ENCODE peak calls at places on chromosome 19, in four cellular contexts. One of them, this sample, is unnamed.

GRCh38 chr19:32200312-32201038 is 144.9 kb upstream of the ZNF507 start:
- DNase-seq in AG04449: no peak
- DNase-seq in AG10803: no peak
- DNase-seq in heart right ventricle: peak; percentile 45
- DNase-seq in this sample: no peak

GRCh38 chr19:36001605-36002004 is 6.6 kb downstream of the SDHAF1 start:
- DNase-seq in AG04449: no peak
- DNase-seq in heart right ventricle: no peak
- DNase-seq in AG10803: no peak
- DNase-seq in this sample: no peak

GRCh38 chr19:43806848-43807247 is 4.6 kb upstream of the LYPD5 start:
- DNase-seq in AG10803: no peak
- DNase-seq in AG04449: no peak
- DNase-seq in heart right ventricle: no peak
- DNase-seq in this sample: no peak

GRCh38 chr19:43432866-43433673 is 18.4 kb downstream of the TEX101 start:
- DNase-seq in AG10803: peak; percentile 51
- DNase-seq in AG04449: no peak
- DNase-seq in heart right ventricle: peak; percentile 37
- DNase-seq in this sample: peak; percentile 64

GRCh38 chr19:27754700-27755099 is 1458.3 kb downstream of the UQCRFS1 start:
- DNase-seq in AG10803: no peak
- DNase-seq in heart right ventricle: no peak
- DNase-seq in AG04449: no peak
- DNase-seq in this sample: no peak

GRCh38 chr19:48006762-48007161 is 12.3 kb downstream of the ELSPBP1 start:
- DNase-seq in heart right ventricle: no peak
- DNase-seq in AG10803: no peak
- DNase-seq in AG04449: no peak
- DNase-seq in this sample: no peak

GRCh38 chr19:54191671-54192453 is 754 bp downstream of the TSEN34 start:
- DNase-seq in AG04449: no peak
- DNase-seq in heart right ventricle: no peak
- DNase-seq in AG10803: no peak
- DNase-seq in this sample: peak; percentile 44

GRCh38 chr19:37926255-37926654 is 19.2 kb downstream of the SIPA1L3 start:
- DNase-seq in heart right ventricle: no peak
- DNase-seq in AG10803: no peak
- DNase-seq in AG04449: no peak
- DNase-seq in this sample: no peak

GRCh38 chr19:13038306-13039210 is 43.3 kb downstream of the NFIX start:
- DNase-seq in heart right ventricle: no peak
- DNase-seq in AG10803: no peak
- DNase-seq in AG04449: no peak
- DNase-seq in this sample: no peak

GRCh38 chr19:3544742-3545668 is 6.0 kb downstream of the TEKTIP1 start:
- DNase-seq in heart right ventricle: peak; percentile 64
- DNase-seq in AG10803: peak; percentile 42
- DNase-seq in AG04449: no peak
- DNase-seq in this sample: peak; percentile 58

GRCh38 chr19:38519168-38519567 is 85.7 kb downstream of the RYR1 start:
- DNase-seq in AG10803: no peak
- DNase-seq in heart right ventricle: no peak
- DNase-seq in AG04449: no peak
- DNase-seq in this sample: no peak

GRCh38 chr19:28264556-28264955 is 948.4 kb downstream of the UQCRFS1 start:
- DNase-seq in heart right ventricle: no peak
- DNase-seq in AG04449: no peak
- DNase-seq in AG10803: no peak
- DNase-seq in this sample: no peak

GRCh38 chr19:33219261-33219812 is 6.3 kb downstream of the SLC7A10 start:
- DNase-seq in AG10803: no peak
- DNase-seq in AG04449: no peak
- DNase-seq in heart right ventricle: no peak
- DNase-seq in this sample: no peak

GRCh38 chr19:41218615-41219507 is at the start of gene AXL:
- DNase-seq in AG04449: peak; percentile 63
- DNase-seq in AG10803: peak; percentile 92
- DNase-seq in heart right ventricle: peak; percentile 82
- DNase-seq in this sample: peak; percentile 82

GRCh38 chr19:13063461-13064091 is 39.1 kb downstream of the LYL1 start:
- DNase-seq in AG04449: no peak
- DNase-seq in heart right ventricle: peak; percentile 75
- DNase-seq in AG10803: no peak
- DNase-seq in this sample: no peak

GRCh38 chr19:58538257-58539168 is 5.4 kb upstream of the TRIM28 start:
- DNase-seq in AG04449: no peak
- DNase-seq in AG10803: no peak
- DNase-seq in heart right ventricle: peak; percentile 53
- DNase-seq in this sample: peak; percentile 42

GRCh38 chr19:29040291-29040690 is 172.7 kb downstream of the UQCRFS1 start:
- DNase-seq in AG10803: no peak
- DNase-seq in heart right ventricle: no peak
- DNase-seq in AG04449: no peak
- DNase-seq in this sample: no peak

GRCh38 chr19:53192771-53193533 is at the start of gene ZNF665:
- DNase-seq in AG04449: no peak
- DNase-seq in AG10803: peak; percentile 83
- DNase-seq in heart right ventricle: peak; percentile 91
- DNase-seq in this sample: peak; percentile 87

GRCh38 chr19:41753936-41754529 is 1.3 kb upstream of the CEACAM6 start:
- DNase-seq in heart right ventricle: peak; percentile 20
- DNase-seq in AG04449: no peak
- DNase-seq in AG10803: peak; percentile 8
- DNase-seq in this sample: peak; percentile 26

GRCh38 chr19:34475975-34476594 is 5.5 kb upstream of the WTIP start:
- DNase-seq in AG10803: no peak
- DNase-seq in AG04449: no peak
- DNase-seq in heart right ventricle: no peak
- DNase-seq in this sample: no peak

GRCh38 chr19:11203194-11204075 is 6.1 kb upstream of the KANK2 start:
- DNase-seq in AG04449: peak; percentile 34
- DNase-seq in AG10803: peak; percentile 83
- DNase-seq in heart right ventricle: peak; percentile 87
- DNase-seq in this sample: peak; percentile 82

GRCh38 chr19:3304871-3305423 is 61.4 kb upstream of the NFIC start:
- DNase-seq in AG04449: no peak
- DNase-seq in AG10803: peak; percentile 33
- DNase-seq in heart right ventricle: peak; percentile 67
- DNase-seq in this sample: peak; percentile 76

GRCh38 chr19:16078759-16079707 is 2.7 kb downstream of the TPM4 start:
- DNase-seq in AG10803: peak; percentile 98
- DNase-seq in AG04449: peak; percentile 95
- DNase-seq in heart right ventricle: peak; percentile 86
- DNase-seq in this sample: peak; percentile 97

GRCh38 chr19:33177417-33177976 is 16.6 kb upstream of the LRP3 start:
- DNase-seq in AG04449: no peak
- DNase-seq in heart right ventricle: no peak
- DNase-seq in AG10803: no peak
- DNase-seq in this sample: no peak

GRCh38 chr19:29671393-29672076 is 6.3 kb downstream of the PLEKHF1 start:
- DNase-seq in heart right ventricle: peak; percentile 46
- DNase-seq in AG10803: no peak
- DNase-seq in AG04449: no peak
- DNase-seq in this sample: peak; percentile 72

GRCh38 chr19:575527-576506 is 3.4 kb downstream of the BSG start:
- DNase-seq in heart right ventricle: peak; percentile 77
- DNase-seq in AG10803: peak; percentile 45
- DNase-seq in AG04449: no peak
- DNase-seq in this sample: peak; percentile 52

GRCh38 chr19:36136975-36137686 is 2.7 kb upstream of the CAPNS1 start:
- DNase-seq in AG10803: peak; percentile 80
- DNase-seq in AG04449: no peak
- DNase-seq in heart right ventricle: peak; percentile 63
- DNase-seq in this sample: peak; percentile 46

GRCh38 chr19:12723383-12723642 is 419 bp downstream of the TNPO2 start:
- DNase-seq in heart right ventricle: no peak
- DNase-seq in AG10803: no peak
- DNase-seq in AG04449: no peak
- DNase-seq in this sample: no peak

GRCh38 chr19:48043675-48044258 is at the start of gene CABP5:
- DNase-seq in AG04449: no peak
- DNase-seq in heart right ventricle: no peak
- DNase-seq in AG10803: no peak
- DNase-seq in this sample: no peak

GRCh38 chr19:10286803-10287737 is at the start of gene ICAM4:
- DNase-seq in AG10803: no peak
- DNase-seq in heart right ventricle: peak; percentile 89
- DNase-seq in AG04449: no peak
- DNase-seq in this sample: peak; percentile 74

GRCh38 chr19:38452430-38453366 is 19.2 kb downstream of the RYR1 start:
- DNase-seq in AG04449: no peak
- DNase-seq in heart right ventricle: no peak
- DNase-seq in AG10803: no peak
- DNase-seq in this sample: no peak

GRCh38 chr19:53517114-53517741 is 20.7 kb upstream of the ZNF331 start:
- DNase-seq in heart right ventricle: no peak
- DNase-seq in AG04449: no peak
- DNase-seq in AG10803: no peak
- DNase-seq in this sample: no peak

GRCh38 chr19:4606921-4607678 is 32.2 kb upstream of the TNFAIP8L1 start:
- DNase-seq in AG04449: no peak
- DNase-seq in heart right ventricle: peak; percentile 74
- DNase-seq in AG10803: no peak
- DNase-seq in this sample: no peak

GRCh38 chr19:3036119-3036794 is 7.2 kb upstream of the TLE2 start:
- DNase-seq in AG10803: peak; percentile 89
- DNase-seq in AG04449: no peak
- DNase-seq in heart right ventricle: peak; percentile 97
- DNase-seq in this sample: peak; percentile 94

GRCh38 chr19:8302357-8302691 is 5.8 kb downstream of the CD320 start:
- DNase-seq in heart right ventricle: peak; percentile 73
- DNase-seq in AG04449: no peak
- DNase-seq in AG10803: no peak
- DNase-seq in this sample: no peak

DNA sequence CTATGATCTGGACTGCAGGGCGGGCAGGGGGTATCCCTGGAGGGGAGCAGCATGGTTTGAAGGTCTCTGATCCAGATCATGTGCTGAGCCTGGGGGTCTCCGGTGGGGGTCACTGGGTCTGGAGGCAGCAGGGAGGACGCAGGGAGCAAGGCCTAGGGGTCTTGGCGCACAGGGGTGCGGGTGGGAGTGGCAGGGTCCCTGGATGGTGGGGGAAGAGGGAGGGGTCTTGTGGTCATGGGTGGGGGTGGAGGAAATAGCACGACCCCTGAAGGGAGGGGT is 1.9 kb downstream of the BTBD2 start:
- DNase-seq in AG04449: no peak
- DNase-seq in AG10803: no peak
- DNase-seq in heart right ventricle: no peak
- DNase-seq in this sample: no peak
- H3K4me3 ChIP-seq in AG04449: no peak overlapping the region
- H3K4me3 ChIP-seq in AG10803: no peak overlapping the region
- H3K4me3 ChIP-seq in heart right ventricle: no peak overlapping the region
- H3K4me3 ChIP-seq in this sample: no peak overlapping the region

GRCh38 chr19:40053491-40053890 is 2.5 kb downstream of the ZNF780B start:
- DNase-seq in AG04449: no peak
- DNase-seq in AG10803: no peak
- DNase-seq in heart right ventricle: no peak
- DNase-seq in this sample: no peak
- TF ChIP-seq CTCF in AG04449: no peak
- TF ChIP-seq CTCF in AG10803: no peak
- TF ChIP-seq CTCF in heart right ventricle: no peak
- TF ChIP-seq CTCF in this sample: no peak

GRCh38 chr19:18543814-18544475 is 572 bp upstream of the FKBP8 start:
- DNase-seq in AG10803: peak; percentile 63
- DNase-seq in heart right ventricle: peak; percentile 44
- DNase-seq in AG04449: no peak
- DNase-seq in this sample: peak; percentile 67
- H3K4me3 ChIP-seq in AG10803: peak overlapping the region; percentile 56
- H3K4me3 ChIP-seq in heart right ventricle: peak overlapping the region; percentile 57
- H3K4me3 ChIP-seq in AG04449: peak overlapping the region; percentile 50
- H3K4me3 ChIP-seq in this sample: peak overlapping the region; percentile 55

GRCh38 chr19:55777528-55777927 is 8.6 kb downstream of the RFPL4AL1 start:
- DNase-seq in heart right ventricle: no peak
- DNase-seq in AG10803: no peak
- DNase-seq in AG04449: no peak
- DNase-seq in this sample: no peak
- TF ChIP-seq CTCF in heart right ventricle: no peak
- TF ChIP-seq CTCF in AG10803: no peak
- TF ChIP-seq CTCF in AG04449: no peak
- TF ChIP-seq CTCF in this sample: no peak

GRCh38 chr19:46015961-46016425 is 6.9 kb downstream of the PGLYRP1 start:
- DNase-seq in AG04449: no peak
- DNase-seq in AG10803: no peak
- DNase-seq in heart right ventricle: no peak
- DNase-seq in this sample: no peak
- H3K4me3 ChIP-seq in AG04449: peak overlapping the region; percentile 62
- H3K4me3 ChIP-seq in AG10803: peak overlapping the region; percentile 69
- H3K4me3 ChIP-seq in heart right ventricle: peak overlapping the region; percentile 71
- H3K4me3 ChIP-seq in this sample: peak overlapping the region; percentile 52